ENCODE peak calls at places on chromosomes 13 and 19, in nine cellular contexts. N is breast epithelium, X is cardiac muscle cell, Y is colonic mucosa, J is uterus, W is WERI-Rb-1, K is aorta, P is GM23248, S is A549. T is an unnamed sample.

GRCh38 chr19:32339988-32340874 is 5.2 kb upstream of the ZNF507 start:
- DNase-seq in N (no peak), X (peak), Y (peak), J (peak), W (peak), K (peak), P (peak), S (peak), T (no peak)

GRCh38 chr13:82062772-82063171 is 1721.8 kb upstream of the SPRY2 start:
- DNase-seq in N (no peak), X (no peak), Y (no peak), J (no peak), W (no peak), K (no peak), P (no peak), S (no peak), T (no peak)

GRCh38 chr19:45613926-45614725 is 12.1 kb upstream of the GPR4 start:
- DNase-seq in N (no peak), X (peak), Y (peak), J (peak), W (no peak), K (no peak), P (peak), S (peak), T (peak)

GRCh38 chr19:48361912-48362311 is 1.8 kb downstream of the TMEM143 start:
- DNase-seq in N (no peak), X (no peak), Y (no peak), J (no peak), W (no peak), K (no peak), P (no peak), S (no peak), T (no peak)

GRCh38 chr19:2798733-2799132 is 13.4 kb downstream of the THOP1 start:
- DNase-seq in N (no peak), X (peak), Y (no peak), J (no peak), W (no peak), K (no peak), P (peak), S (no peak), T (no peak)

GRCh38 chr13:110560606-110561334 is 752 bp downstream of the RAB20 start:
- DNase-seq in N (no peak), X (peak), Y (no peak), J (peak), W (peak), K (peak), P (peak), S (no peak), T (no peak)

GRCh38 chr19:46787331-46788100 is 878 bp downstream of the SLC1A5 start:
- DNase-seq in N (peak), X (peak), Y (peak), J (peak), W (peak), K (peak), P (peak), S (peak), T (no peak)

GRCh38 chr13:99214232-99214631 is 13.6 kb downstream of the UBAC2 start:
- DNase-seq in N (no peak), X (no peak), Y (no peak), J (no peak), W (no peak), K (no peak), P (no peak), S (no peak), T (no peak)

GRCh38 chr19:39554701-39555311 is 14.8 kb upstream of the EID2 start:
- DNase-seq in N (no peak), X (no peak), Y (no peak), J (no peak), W (no peak), K (no peak), P (no peak), S (no peak), T (no peak)

GRCh38 chr19:10566658-10567410 is 1.0 kb upstream of the KRI1 start:
- DNase-seq in N (no peak), X (no peak), Y (peak), J (no peak), W (no peak), K (peak), P (peak), S (no peak), T (no peak)

GRCh38 chr19:45110811-45111210 is 17.8 kb downstream of the PPP1R37 start:
- DNase-seq in N (no peak), X (no peak), Y (no peak), J (no peak), W (no peak), K (no peak), P (no peak), S (no peak), T (no peak)

GRCh38 chr19:29524201-29524911 is 1.4 kb upstream of the VSTM2B start:
- DNase-seq in N (no peak), X (no peak), Y (no peak), J (no peak), W (no peak), K (no peak), P (peak), S (no peak), T (no peak)

GRCh38 chr19:43668406-43669158 is 1.4 kb downstream of the PLAUR start:
- DNase-seq in N (peak), X (peak), Y (peak), J (peak), W (peak), K (peak), P (peak), S (peak), T (peak)

GRCh38 chr13:90447735-90448103 is 899.8 kb upstream of the MIR17HG start:
- DNase-seq in N (no peak), X (peak), Y (no peak), J (no peak), W (no peak), K (no peak), P (peak), S (no peak), T (no peak)

GRCh38 chr13:46184277-46184699 is 2.3 kb upstream of the LCP1 start:
- DNase-seq in N (no peak), X (peak), Y (peak), J (no peak), W (peak), K (peak), P (peak), S (peak), T (no peak)

GRCh38 chr19:496333-496634 is at the start of gene MADCAM1:
- DNase-seq in N (no peak), X (no peak), Y (no peak), J (no peak), W (no peak), K (no peak), P (no peak), S (no peak), T (no peak)

GRCh38 chr19:10835089-10835753 is 791 bp downstream of the TMED1 start:
- DNase-seq in N (peak), X (no peak), Y (no peak), J (no peak), W (no peak), K (no peak), P (peak), S (peak), T (peak)

GRCh38 chr19:38206928-38207327 is 17.1 kb downstream of the DPF1 start:
- DNase-seq in N (no peak), X (no peak), Y (no peak), J (no peak), W (no peak), K (no peak), P (no peak), S (no peak), T (no peak)

GRCh38 chr13:104534847-104535246 is 1468.6 kb upstream of the SLC10A2 start:
- DNase-seq in N (no peak), X (no peak), Y (peak), J (no peak), W (no peak), K (no peak), P (no peak), S (no peak), T (no peak)

GRCh38 chr19:39918183-39918651 is 16.2 kb downstream of the FCGBP start:
- DNase-seq in N (no peak), X (no peak), Y (peak), J (no peak), W (no peak), K (no peak), P (no peak), S (no peak), T (no peak)

GRCh38 chr13:111917901-111918300 is 149.0 kb upstream of the SOX1 start:
- DNase-seq in N (no peak), X (no peak), Y (no peak), J (no peak), W (no peak), K (no peak), P (no peak), S (no peak), T (no peak)

GRCh38 chr19:44729516-44730033 is 18.9 kb upstream of the BCL3 start:
- DNase-seq in N (no peak), X (no peak), Y (no peak), J (no peak), W (no peak), K (no peak), P (no peak), S (no peak), T (no peak)

GRCh38 chr13:22012676-22013075 is 341.8 kb downstream of the FGF9 start:
- DNase-seq in N (no peak), X (no peak), Y (no peak), J (no peak), W (no peak), K (no peak), P (no peak), S (no peak), T (no peak)

GRCh38 chr13:66714795-66715194 is 515.3 kb downstream of the PCDH9 start:
- DNase-seq in N (no peak), X (peak), Y (no peak), J (no peak), W (no peak), K (no peak), P (no peak), S (no peak), T (no peak)

GRCh38 chr13:76887070-76887563 is 912 bp upstream of the KCTD12 start:
- DNase-seq in N (no peak), X (peak), Y (peak), J (peak), W (no peak), K (peak), P (no peak), S (no peak), T (no peak)

GRCh38 chr19:18332917-18333530 is 7.4 kb upstream of the PGPEP1 start:
- DNase-seq in N (no peak), X (no peak), Y (no peak), J (no peak), W (no peak), K (no peak), P (no peak), S (no peak), T (no peak)

GRCh38 chr19:18329035-18329376 is 6.1 kb upstream of the LSM4 start:
- DNase-seq in N (no peak), X (no peak), Y (no peak), J (no peak), W (no peak), K (no peak), P (no peak), S (no peak), T (no peak)

GRCh38 chr19:18326772-18327171 is 3.9 kb upstream of the LSM4 start:
- DNase-seq in N (no peak), X (no peak), Y (no peak), J (no peak), W (no peak), K (no peak), P (no peak), S (no peak), T (no peak)

GRCh38 chr19:18330865-18331264 is 8.0 kb upstream of the LSM4 start:
- DNase-seq in N (no peak), X (no peak), Y (no peak), J (no peak), W (no peak), K (no peak), P (no peak), S (no peak), T (no peak)

DNA sequence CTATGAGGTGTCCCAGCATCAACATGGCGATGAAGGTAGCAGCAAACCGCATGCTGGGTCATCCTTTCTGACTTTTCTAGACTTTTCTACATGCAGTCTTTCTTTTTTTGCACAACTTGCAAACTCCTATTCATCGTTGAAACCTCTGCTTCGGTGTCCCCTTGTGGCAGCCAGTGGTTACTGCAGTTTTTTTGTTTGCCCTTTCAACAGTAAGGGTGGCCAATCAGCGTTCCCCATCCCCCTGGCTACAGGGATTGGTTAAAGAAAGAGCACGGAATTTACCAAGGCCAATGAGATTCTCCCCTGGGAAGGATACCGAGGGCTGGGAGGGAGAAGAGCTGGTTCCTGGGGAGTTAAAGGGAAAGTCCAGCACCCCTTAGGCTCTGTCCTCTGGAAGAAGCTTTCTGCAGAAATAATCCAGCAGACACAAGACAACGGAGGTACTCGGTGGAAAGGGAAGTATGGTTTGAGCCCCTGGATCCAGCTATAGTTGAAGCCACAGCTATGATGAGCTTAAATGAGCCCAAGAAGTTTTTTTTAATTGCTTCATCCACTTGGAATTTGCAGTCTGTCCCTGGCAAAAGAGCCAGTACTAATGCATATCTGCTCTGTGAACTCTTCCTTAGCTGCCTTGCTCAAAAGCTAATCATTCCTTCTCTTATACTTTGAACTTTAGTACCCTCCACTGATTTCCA is 5.6 kb upstream of the LSM4 start:
- DNase-seq in N (peak), X (peak), Y (peak), J (peak), W (peak), K (peak), P (peak), S (peak), T (peak)
- H3K27ac ChIP-seq in N (peak), X (peak), Y (peak), J (peak), W (peak), K (no peak), P (peak), S (peak), T (peak)

DNA sequence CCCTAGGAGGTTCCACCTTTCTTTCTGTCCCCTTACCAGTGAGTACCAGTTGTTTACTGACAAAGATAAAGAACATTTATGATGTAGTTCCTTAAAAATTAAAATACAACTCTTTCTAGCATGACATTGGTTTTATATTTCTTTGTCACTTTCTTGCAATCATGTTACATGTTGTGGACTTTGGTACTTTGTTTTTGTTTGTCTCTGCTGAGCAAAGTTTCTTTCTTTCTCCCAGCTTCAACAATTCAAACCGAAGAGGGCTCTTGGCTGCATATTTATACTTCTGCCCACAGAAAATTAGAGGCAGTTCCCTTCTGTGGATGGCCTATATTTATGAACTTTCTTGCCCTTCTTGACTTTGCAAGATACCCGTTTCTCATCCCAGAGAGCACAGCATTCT is 201.2 kb downstream of the MTUS2 start:
- DNase-seq in N (no peak), X (no peak), Y (no peak), J (no peak), W (no peak), K (no peak), P (no peak), S (no peak), T (no peak)
- H3K27ac ChIP-seq in N (no peak), X (no peak), Y (no peak), J (no peak), W (no peak), K (no peak), P (no peak), S (no peak), T (no peak)

GRCh38 chr19:17325881-17326594 is 8.6 kb downstream of the ANO8 start:
- DNase-seq in N (peak), X (no peak), Y (no peak), J (no peak), W (no peak), K (peak), P (no peak), S (no peak), T (no peak)

GRCh38 chr19:17323274-17323972 is 11.2 kb downstream of the ANO8 start:
- DNase-seq in N (no peak), X (no peak), Y (no peak), J (no peak), W (no peak), K (no peak), P (no peak), S (no peak), T (no peak)

GRCh38 chr19:17323973-17324327 is 10.7 kb downstream of the ANO8 start:
- DNase-seq in N (no peak), X (no peak), Y (no peak), J (no peak), W (no peak), K (no peak), P (no peak), S (no peak), T (no peak)

GRCh38 chr19:17325133-17325532 is 9.5 kb downstream of the ANO8 start:
- DNase-seq in N (no peak), X (no peak), Y (no peak), J (no peak), W (no peak), K (no peak), P (no peak), S (no peak), T (no peak)

DNA sequence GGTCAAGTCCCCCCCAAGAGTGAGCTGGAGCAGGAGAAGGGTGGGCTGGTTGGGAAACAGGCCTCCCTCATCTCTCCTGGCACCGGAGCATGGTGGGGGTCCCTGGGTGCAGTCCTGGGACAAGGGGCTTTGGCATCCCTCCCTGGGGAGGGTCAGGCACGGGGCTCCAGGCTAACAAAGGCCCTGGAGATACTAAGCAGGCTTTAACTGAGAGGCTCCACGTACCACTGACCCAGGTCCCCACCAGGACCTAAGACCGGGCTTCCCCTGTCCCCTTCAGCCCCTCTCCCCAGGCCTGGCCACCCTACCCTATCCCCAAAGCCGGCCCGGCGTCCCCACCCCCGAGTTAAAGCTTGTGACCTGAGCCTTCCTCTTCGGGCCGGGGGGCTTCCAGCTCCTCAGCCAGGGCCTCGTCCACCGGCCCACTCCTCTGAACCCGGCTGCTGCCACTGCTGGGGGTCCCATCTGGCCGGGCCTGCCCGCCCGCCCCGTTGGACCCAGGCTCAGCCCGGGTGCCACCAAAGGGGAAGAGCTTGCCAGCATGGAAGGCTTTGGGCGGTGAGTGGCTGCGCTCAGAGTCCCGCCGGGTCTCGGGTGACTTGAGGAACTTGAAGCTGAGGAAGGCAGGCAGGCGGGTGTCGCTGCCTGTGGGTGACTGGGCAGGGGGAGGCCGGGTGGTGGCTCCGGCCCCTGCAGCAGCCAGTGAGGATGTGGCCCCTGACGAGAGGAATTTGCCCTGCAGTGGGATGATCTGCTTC is 10.1 kb downstream of the ANO8 start:
- DNase-seq in N (no peak), X (no peak), Y (no peak), J (no peak), W (no peak), K (no peak), P (no peak), S (no peak), T (no peak)
- H3K27ac ChIP-seq in N (peak), X (no peak), Y (no peak), J (no peak), W (no peak), K (no peak), P (no peak), S (no peak), T (no peak)

GRCh38 chr19:33758541-33759013 is 38.1 kb upstream of the KCTD15 start:
- DNase-seq in N (no peak), X (no peak), Y (no peak), J (no peak), W (no peak), K (no peak), P (no peak), S (no peak), T (no peak)

GRCh38 chr19:33755314-33756020 is 41.2 kb upstream of the KCTD15 start:
- DNase-seq in N (no peak), X (no peak), Y (no peak), J (no peak), W (peak), K (no peak), P (no peak), S (no peak), T (no peak)

GRCh38 chr19:33759356-33759755 is 37.3 kb upstream of the KCTD15 start:
- DNase-seq in N (no peak), X (no peak), Y (no peak), J (no peak), W (no peak), K (no peak), P (no peak), S (no peak), T (no peak)

GRCh38 chr19:33754361-33754760 is 42.3 kb upstream of the KCTD15 start:
- DNase-seq in N (no peak), X (no peak), Y (no peak), J (no peak), W (no peak), K (no peak), P (no peak), S (no peak), T (no peak)

GRCh38 chr19:33756177-33756576 is 40.5 kb upstream of the KCTD15 start:
- DNase-seq in N (no peak), X (no peak), Y (no peak), J (no peak), W (no peak), K (no peak), P (no peak), S (no peak), T (no peak)
- H3K27ac ChIP-seq in N (no peak), X (no peak), Y (no peak), J (no peak), W (no peak), K (no peak), P (no peak), S (no peak), T (no peak)

GRCh38 chr13:70817571-70817970 is 709.3 kb upstream of the KLHL1 start:
- DNase-seq in N (no peak), X (no peak), Y (no peak), J (no peak), W (no peak), K (no peak), P (no peak), S (no peak), T (no peak)
- H3K27ac ChIP-seq in N (no peak), X (no peak), Y (no peak), J (no peak), W (no peak), K (no peak), P (no peak), S (no peak), T (no peak)

GRCh38 chr13:94217370-94217769 is 262.1 kb downstream of the DCT start:
- DNase-seq in N (no peak), X (no peak), Y (no peak), J (no peak), W (no peak), K (no peak), P (peak), S (no peak), T (no peak)
- H3K27ac ChIP-seq in N (no peak), X (no peak), Y (no peak), J (no peak), W (no peak), K (no peak), P (no peak), S (no peak), T (no peak)

DNA sequence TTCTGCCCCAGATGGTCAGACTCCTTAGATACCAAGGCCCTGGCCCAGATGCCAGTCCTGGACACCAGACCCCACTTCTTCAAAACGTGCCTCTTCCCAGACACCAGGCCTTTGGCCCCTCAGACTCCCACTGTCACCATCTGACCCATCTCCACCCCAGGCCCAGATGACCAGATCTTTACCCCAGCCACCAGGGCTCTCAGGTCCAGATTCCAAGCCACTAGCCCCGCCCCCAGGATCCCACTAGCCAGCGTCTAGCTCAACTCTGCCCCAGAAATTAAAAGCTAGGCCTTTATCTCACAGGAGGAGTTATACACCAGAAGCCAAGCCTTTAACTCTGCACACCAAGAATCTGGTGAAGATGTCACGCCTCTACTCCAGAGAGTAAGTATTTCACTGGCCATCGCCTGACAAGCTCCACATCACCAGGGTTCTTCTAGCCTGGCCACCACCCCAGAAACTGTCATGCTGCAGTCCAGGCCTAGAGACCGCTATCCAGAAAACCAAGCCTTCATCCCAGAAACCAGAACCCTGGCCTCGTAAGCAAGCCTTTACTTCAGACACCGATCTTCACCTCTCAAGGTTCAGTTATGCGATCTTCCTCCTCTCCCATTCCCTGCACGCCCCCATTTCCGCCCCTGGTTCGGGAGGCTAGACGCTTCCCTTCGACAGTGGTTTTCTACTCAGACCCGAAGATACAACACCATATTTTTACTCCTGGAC is 595 bp downstream of the XAB2 start:
- DNase-seq in N (no peak), X (no peak), Y (no peak), J (no peak), W (no peak), K (no peak), P (peak), S (no peak), T (no peak)
- H3K27ac ChIP-seq in N (peak), X (peak), Y (peak), J (peak), W (peak), K (no peak), P (peak), S (peak), T (peak)

T was measured in RWPE2.